ENCODE peak calls at places on chromosome 22, in ten cellular contexts. G, D, V, Y, L, K, H, Z, S and A are unnamed samples.
A peak's percentile ranks its signal among the peaks of the same experiment; 100 is the strongest.

GRCh38 chr22:20232781-20233180 is 35.3 kb downstream of the RTN4R start:
- DNase-seq in G (no peak), S (no peak), L (no peak), V (no peak), D (no peak), H (no peak), Y (no peak), K (no peak), Z (no peak), A (no peak)

GRCh38 chr22:22397875-22398524 is 110.5 kb downstream of the ZNF280B start:
- DNase-seq in H (no peak), G (no peak), K (no peak), V (no peak), Z (no peak), S (no peak), D (no peak), L (peak; percentile 34), Y (no peak), A (no peak)

GRCh38 chr22:25137577-25138525 is 61.8 kb upstream of the CRYBB3 start:
- DNase-seq in H (peak; percentile 71), V (no peak), D (no peak), G (no peak), Y (no peak), S (no peak), K (no peak), L (no peak), Z (peak; percentile 28), A (no peak)

GRCh38 chr22:21921184-21921721 is 31.4 kb downstream of the PPM1F start:
- DNase-seq in L (no peak), V (no peak), S (no peak), D (no peak), Z (no peak), G (no peak), H (no peak), K (no peak), Y (no peak), A (no peak)

GRCh38 chr22:44192098-44192810 is 11.5 kb downstream of the PARVG start:
- DNase-seq in D (peak; percentile 14), K (no peak), S (no peak), G (no peak), L (peak; percentile 37), H (no peak), V (no peak), Z (no peak), Y (no peak), A (no peak)

GRCh38 chr22:22111267-22111751 is 128.7 kb upstream of the TOP3B start:
- DNase-seq in L (no peak), K (no peak), G (peak; percentile 95), Z (no peak), V (peak; percentile 53), D (no peak), S (no peak), Y (no peak), H (no peak), A (no peak)

GRCh38 chr22:24894998-24895397 is 51.5 kb downstream of the LHFPL7 start:
- DNase-seq in D (peak; percentile 84), H (peak; percentile 88), L (peak; percentile 77), V (peak; percentile 77), K (peak; percentile 62), G (no peak), Y (peak; percentile 74), Z (peak; percentile 79), S (peak; percentile 83), A (peak; percentile 81)

GRCh38 chr22:32836286-32836859 is 34.9 kb downstream of the TIMP3 start:
- DNase-seq in Y (no peak), V (no peak), G (peak; percentile 22), H (no peak), Z (no peak), S (no peak), K (no peak), L (no peak), D (no peak), A (no peak)

GRCh38 chr22:32911526-32911925 is 110.0 kb downstream of the TIMP3 start:
- DNase-seq in Y (no peak), G (no peak), L (no peak), D (no peak), S (no peak), V (no peak), H (no peak), K (no peak), Z (no peak), A (no peak)

GRCh38 chr22:44289429-44290171 is 23.2 kb downstream of the SHISAL1 start:
- DNase-seq in D (no peak), S (no peak), Z (no peak), G (peak; percentile 49), V (no peak), L (no peak), Y (no peak), H (no peak), K (peak; percentile 59), A (no peak)

GRCh38 chr22:24165673-24166072 is 15.6 kb upstream of the SUSD2 start:
- DNase-seq in S (no peak), G (peak; percentile 53), H (no peak), K (no peak), V (no peak), L (no peak), Z (no peak), Y (no peak), D (no peak), A (no peak)

GRCh38 chr22:38122616-38123015 is 12.1 kb upstream of the BAIAP2L2 start:
- DNase-seq in L (no peak), K (no peak), V (no peak), Y (no peak), H (no peak), S (no peak), G (no peak), D (no peak), Z (no peak), A (no peak)

GRCh38 chr22:38126928-38127668 is 16.6 kb upstream of the BAIAP2L2 start:
- DNase-seq in L (no peak), D (no peak), Y (no peak), V (no peak), Z (no peak), G (no peak), H (no peak), K (no peak), S (no peak), A (no peak)

GRCh38 chr22:38124236-38124974 is 13.9 kb upstream of the BAIAP2L2 start:
- DNase-seq in D (no peak), G (no peak), V (no peak), H (no peak), L (no peak), Y (no peak), Z (no peak), K (no peak), S (no peak), A (no peak)

GRCh38 chr22:38125731-38126344 is 15.4 kb upstream of the BAIAP2L2 start:
- DNase-seq in S (no peak), Z (no peak), G (no peak), K (no peak), L (no peak), Y (no peak), D (no peak), V (no peak), H (no peak), A (no peak)

GRCh38 chr22:38125038-38125610 is 14.6 kb upstream of the BAIAP2L2 start:
- DNase-seq in Z (no peak), G (no peak), K (no peak), S (no peak), L (no peak), D (no peak), V (no peak), Y (no peak), H (no peak), A (no peak)
- TF ChIP-seq POLR2A in Z (no peak), G (no peak), K (no peak), S (no peak), L (no peak), D (no peak), V (no peak), Y (no peak), H (no peak), A (no peak)

GRCh38 chr22:47929073-47929472 is 1166.6 kb downstream of the TBC1D22A start:
- DNase-seq in D (no peak), Z (no peak), V (no peak), Y (no peak), L (no peak), S (no peak), H (no peak), G (no peak), K (no peak), A (no peak)

GRCh38 chr22:47929646-47930185 is 1167.3 kb downstream of the TBC1D22A start:
- DNase-seq in V (no peak), Y (no peak), H (no peak), S (no peak), K (no peak), Z (no peak), G (no peak), L (no peak), D (no peak), A (no peak)

GRCh38 chr22:47928626-47929025 is 1166.2 kb downstream of the TBC1D22A start:
- DNase-seq in S (no peak), D (no peak), Y (no peak), G (no peak), Z (no peak), L (no peak), V (no peak), K (no peak), H (no peak), A (no peak)

GRCh38 chr22:47923011-47923427 is 1160.6 kb downstream of the TBC1D22A start:
- DNase-seq in V (no peak), L (no peak), S (no peak), K (no peak), G (no peak), Y (no peak), Z (no peak), D (no peak), H (no peak), A (no peak)

DNA sequence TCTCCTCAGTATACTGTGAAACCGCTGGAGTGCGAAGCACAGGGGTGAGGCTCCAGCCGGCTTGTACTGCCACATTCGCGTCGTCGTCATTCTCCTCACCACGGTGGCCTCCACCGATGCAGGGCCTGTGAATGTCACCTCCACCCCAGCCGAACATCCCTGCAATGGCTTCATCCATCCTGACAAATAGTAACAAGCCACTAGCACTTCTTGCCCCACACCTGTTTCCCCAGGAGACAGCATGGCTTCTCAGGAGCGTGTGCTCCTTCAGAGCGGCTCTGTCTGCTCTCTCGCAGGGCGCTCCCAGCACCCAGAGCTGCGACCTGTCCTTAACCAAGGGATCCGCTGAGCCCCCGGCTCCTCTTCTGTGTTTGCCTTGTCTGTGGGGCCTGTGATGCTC is 1165.4 kb downstream of the TBC1D22A start:
- DNase-seq in S (no peak), H (no peak), K (no peak), Z (no peak), G (no peak), D (no peak), L (no peak), V (no peak), Y (no peak), A (no peak)
- H3K4me3 ChIP-seq in S (no peak overlapping the region), H (no peak overlapping the region), K (no peak overlapping the region), Z (no peak overlapping the region), G (no peak overlapping the region), D (no peak overlapping the region), L (no peak overlapping the region), V (no peak overlapping the region), Y (no peak overlapping the region), A (no peak overlapping the region)

GRCh38 chr22:38462960-38463784 is 4.7 kb upstream of the KDELR3 start:
- DNase-seq in L (peak; percentile 61), V (no peak), G (no peak), Z (no peak), S (no peak), K (no peak), H (no peak), Y (no peak), D (no peak), A (no peak)
- H3K27me3 ChIP-seq in L (no peaks in the 10 kb centered on the region), V (no peaks in the 10 kb centered on the region), G (peaks cover 36% of the 10 kb centered on the region), Z (no peaks in the 10 kb centered on the region), S (peaks cover 83% of the 10 kb centered on the region), K (no peaks in the 10 kb centered on the region), H (peaks cover 95% of the 10 kb centered on the region), Y (no peaks in the 10 kb centered on the region), D (peaks cover 17% of the 10 kb centered on the region), A (peaks cover 9% of the 10 kb centered on the region)

GRCh38 chr22:45671783-45672563 is at the start of gene ATXN10:
- DNase-seq in Y (peak; percentile 37), S (peak; percentile 56), H (peak; percentile 48), K (peak; percentile 56), D (peak; percentile 77), Z (peak; percentile 62), G (peak; percentile 65), L (peak; percentile 81), V (peak; percentile 71), A (peak; percentile 54)
- TF ChIP-seq POLR2A in Y (peak; percentile 37), S (peak; percentile 41), H (no peak), K (peak; percentile 60), D (peak; percentile 31), Z (peak; percentile 75), G (peak; percentile 79), L (no peak), V (peak; percentile 13), A (peak; percentile 38)